ENCODE peak calls at places on chromosome 22, in ten cellular contexts. X is IMR-90, Y is AG04449, N is AG10803, S is thoracic aorta, D is omental fat pad, Q is GM06990, F is upper lobe of right lung, A is astrocyte of the cerebellum, M is lower lobe of right lung. U is an unnamed sample.

GRCh38 chr22:19138217-19139000 is 6.0 kb downstream of the ESS2 start:
- DNase-seq in A (no peak), Q (no peak), D (no peak), S (no peak), Y (no peak), M (no peak), X (no peak), N (no peak), F (no peak), U (no peak)

GRCh38 chr22:22035771-22036314 is 53.3 kb upstream of the TOP3B start:
- DNase-seq in F (no peak), A (no peak), S (no peak), Y (no peak), N (no peak), Q (no peak), X (no peak), D (no peak), M (no peak), U (no peak)

GRCh38 chr22:39382410-39382809 is 17.2 kb upstream of the TAB1 start:
- DNase-seq in A (no peak), D (no peak), S (no peak), M (no peak), X (no peak), Q (peak), N (no peak), Y (no peak), F (no peak), U (no peak)

GRCh38 chr22:37163618-37164534 is 14.2 kb upstream of the IL2RB start:
- DNase-seq in N (no peak), F (no peak), D (no peak), X (no peak), S (no peak), Y (no peak), A (no peak), Q (peak), M (peak), U (peak)

GRCh38 chr22:26174280-26174679 is 5.0 kb downstream of the SEZ6L start:
- DNase-seq in D (no peak), F (no peak), S (no peak), X (no peak), N (peak), Q (no peak), Y (no peak), M (no peak), A (no peak), U (no peak)

GRCh38 chr22:37283393-37283937 is 1.2 kb downstream of the CYTH4 start:
- DNase-seq in N (no peak), Q (no peak), A (no peak), Y (no peak), S (no peak), X (no peak), D (no peak), F (no peak), M (no peak), U (no peak)

GRCh38 chr22:46592390-46592872 is 27.8 kb upstream of the GRAMD4 start:
- DNase-seq in Y (no peak), D (no peak), A (peak), S (no peak), M (peak), X (peak), N (peak), F (no peak), Q (peak), U (no peak)

GRCh38 chr22:29030618-29031235 is 30.9 kb downstream of the C22orf31 start:
- DNase-seq in D (no peak), F (peak), A (peak), M (peak), X (peak), N (peak), Y (no peak), Q (no peak), S (peak), U (no peak)

GRCh38 chr22:19728271-19728670 is 4.9 kb downstream of the GP1BB start:
- DNase-seq in A (no peak), F (no peak), S (no peak), N (no peak), M (no peak), D (no peak), Q (no peak), X (no peak), Y (no peak), U (no peak)

GRCh38 chr22:31291716-31292644 is at the start of gene PIK3IP1:
- DNase-seq in S (peak), Q (peak), X (peak), A (peak), Y (no peak), M (peak), N (peak), D (peak), F (peak), U (peak)

GRCh38 chr22:21646608-21647590 is 4.8 kb downstream of the SDF2L1 start:
- DNase-seq in S (no peak), M (peak), A (peak), F (peak), X (peak), N (peak), D (peak), Y (no peak), Q (no peak), U (no peak)

GRCh38 chr22:42172385-42173172 is 42.0 kb upstream of the CYP2D6 start:
- DNase-seq in S (no peak), Q (no peak), N (no peak), M (no peak), Y (peak), D (no peak), X (peak), A (no peak), F (no peak), U (no peak)

GRCh38 chr22:39471421-39472141 is 14.8 kb downstream of the MGAT3 start:
- DNase-seq in X (peak), F (peak), S (no peak), N (peak), Q (peak), D (no peak), M (no peak), Y (no peak), A (no peak), U (no peak)

GRCh38 chr22:37777122-37777687 is 30.5 kb upstream of the GCAT start:
- DNase-seq in Y (no peak), F (peak), N (peak), Q (peak), X (peak), A (peak), S (no peak), D (no peak), M (peak), U (no peak)

GRCh38 chr22:45548991-45549736 is 46.5 kb downstream of the FBLN1 start:
- DNase-seq in Q (no peak), M (no peak), Y (no peak), D (no peak), X (peak), F (no peak), N (peak), S (peak), A (peak), U (peak)

GRCh38 chr22:47626428-47627390 is 864.3 kb downstream of the TBC1D22A start:
- DNase-seq in M (no peak), Y (no peak), X (no peak), D (no peak), A (no peak), F (peak), S (no peak), Q (no peak), N (no peak), U (no peak)

GRCh38 chr22:19043111-19044085 is 78.8 kb downstream of the DGCR2 start:
- DNase-seq in X (peak), F (peak), N (peak), Q (no peak), A (no peak), M (peak), S (no peak), Y (no peak), D (no peak), U (no peak)

GRCh38 chr22:38316340-38317236 is 645 bp downstream of the CSNK1E start:
- DNase-seq in D (no peak), X (peak), S (no peak), Q (peak), M (peak), N (peak), A (no peak), Y (no peak), F (peak), U (no peak)

GRCh38 chr22:19368876-19369275 is 62.7 kb downstream of the HIRA start:
- DNase-seq in S (no peak), Q (no peak), M (no peak), F (peak), D (no peak), A (no peak), Y (no peak), X (no peak), N (no peak), U (no peak)

GRCh38 chr22:45742866-45743450 is 71.3 kb downstream of the ATXN10 start:
- DNase-seq in S (no peak), A (peak), D (no peak), Y (no peak), Q (no peak), F (peak), N (peak), X (peak), M (peak), U (no peak)

GRCh38 chr22:19965771-19966709 is 24.4 kb upstream of the TXNRD2 start:
- DNase-seq in Y (no peak), F (no peak), A (no peak), S (no peak), X (no peak), D (no peak), N (no peak), M (no peak), Q (no peak), U (no peak)

GRCh38 chr22:36306227-36306626 is 53.3 kb downstream of the APOL1 start:
- DNase-seq in X (no peak), M (no peak), Y (no peak), A (no peak), D (no peak), Q (no peak), S (no peak), F (no peak), N (no peak), U (no peak)

GRCh38 chr22:37896939-37897338 is 9.2 kb upstream of the MICALL1 start:
- DNase-seq in N (no peak), F (no peak), S (no peak), A (no peak), Y (no peak), Q (no peak), M (no peak), X (no peak), D (no peak), U (no peak)

GRCh38 chr22:32827061-32827602 is 25.6 kb downstream of the TIMP3 start:
- DNase-seq in A (no peak), M (no peak), N (no peak), F (no peak), Y (no peak), Q (no peak), X (no peak), D (no peak), S (no peak), U (no peak)

GRCh38 chr22:32828561-32828960 is 27.1 kb downstream of the TIMP3 start:
- DNase-seq in X (no peak), N (no peak), S (no peak), A (no peak), D (no peak), F (no peak), M (no peak), Y (no peak), Q (no peak), U (no peak)

GRCh38 chr22:32829451-32829851 is 27.9 kb downstream of the TIMP3 start:
- DNase-seq in S (no peak), Y (no peak), M (no peak), N (no peak), F (no peak), A (no peak), X (no peak), Q (no peak), D (no peak), U (no peak)

GRCh38 chr22:32826537-32826936 is 25.0 kb downstream of the TIMP3 start:
- DNase-seq in N (no peak), M (no peak), Y (no peak), F (no peak), S (no peak), D (no peak), A (no peak), X (no peak), Q (no peak), U (no peak)

DNA sequence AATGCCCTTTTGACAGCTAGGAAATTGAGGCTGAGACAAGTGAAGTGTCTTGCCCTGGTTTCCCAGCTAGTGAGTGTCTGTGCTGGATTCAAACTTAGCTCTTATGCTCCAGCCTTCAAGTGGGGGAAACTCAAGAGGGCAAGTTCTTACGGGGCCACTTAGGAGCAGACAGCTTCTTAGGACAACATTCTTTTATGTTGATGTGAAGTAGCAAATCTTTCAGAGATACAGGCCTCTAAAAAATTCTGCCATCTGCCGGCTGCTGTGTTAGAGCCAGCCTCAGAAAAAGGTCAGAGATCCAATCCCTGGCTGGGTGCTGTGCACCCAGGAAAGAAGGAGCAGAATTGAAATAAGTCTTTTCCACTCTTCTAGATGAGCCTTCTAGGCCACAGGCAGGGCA is 26.6 kb downstream of the TIMP3 start:
- DNase-seq in X (no peak), F (no peak), Y (no peak), Q (no peak), N (no peak), D (no peak), S (no peak), A (no peak), M (no peak), U (no peak)
- TF ChIP-seq CTCF in X (peak), F (peak), Y (no peak), Q (no peak), N (peak), D (no peak), S (no peak), A (no peak), M (peak), U (peak)

DNA sequence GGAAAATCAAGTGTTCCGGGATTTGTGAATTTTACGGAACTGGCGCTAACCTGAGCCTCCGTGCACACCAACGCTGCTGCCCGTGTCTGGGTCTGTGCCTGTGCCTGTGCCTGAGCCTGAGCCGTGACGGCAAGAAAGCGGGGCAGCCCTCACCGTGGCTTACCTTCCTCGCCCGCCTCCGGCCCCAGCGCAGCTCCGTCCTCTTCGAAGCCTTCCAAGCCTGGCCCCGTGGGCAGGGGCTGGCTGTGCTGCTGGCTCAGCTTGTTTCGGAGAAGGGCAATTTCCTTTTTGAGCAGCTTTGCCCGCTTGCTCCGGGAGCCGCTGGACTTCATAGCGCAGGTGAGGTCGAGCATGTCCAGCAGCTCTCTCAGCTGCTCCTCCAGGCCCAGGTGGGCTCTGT is 33.8 kb downstream of the BRD1 start:
- DNase-seq in A (no peak), N (no peak), S (no peak), D (no peak), Q (no peak), F (no peak), M (no peak), X (no peak), Y (no peak), U (no peak)
- TF ChIP-seq CTCF in A (no peak), N (no peak), S (no peak), D (no peak), Q (no peak), F (no peak), M (no peak), X (no peak), Y (no peak), U (no peak)

GRCh38 chr22:49749227-49749626 is 78.4 kb downstream of the BRD1 start:
- DNase-seq in M (no peak), F (peak), Q (no peak), A (no peak), X (no peak), D (no peak), Y (no peak), S (no peak), N (no peak), U (peak)
- TF ChIP-seq CTCF in M (no peak), F (no peak), Q (no peak), A (no peak), X (no peak), D (no peak), Y (no peak), S (no peak), N (no peak), U (no peak)

GRCh38 chr22:44325718-44326548 is 13.2 kb upstream of the SHISAL1 start:
- DNase-seq in S (no peak), Q (no peak), Y (no peak), D (no peak), A (no peak), X (peak), F (no peak), M (no peak), N (peak), U (no peak)
- TF ChIP-seq CTCF in S (no peak), Q (no peak), Y (peak), D (no peak), A (peak), X (peak), F (peak), M (peak), N (peak), U (peak)

U was measured in chondrocyte.